ENCODE peak calls at places on chromosome 1, in eight cellular contexts. One of them, this sample, is unnamed.

GRCh38 chr1:112393634-112393976 is 2.4 kb upstream of the CTTNBP2NL start:
- DNase-seq in memory B cell: no peak
- DNase-seq in cardiac septum: no peak
- DNase-seq in substantia nigra: no peak
- DNase-seq in A172: peak
- DNase-seq in stimulated activated CD4-positive, alpha-beta T cell treated with anti-CD3 and anti-CD28 coated beads, Interleukin-2, amount 100 ng/mL, for 24 hours: no peak
- DNase-seq in astrocyte of the spinal cord: peak
- DNase-seq in GM12865: no peak
- DNase-seq in this sample: no peak

GRCh38 chr1:17184161-17184665 is 20.7 kb upstream of the PADI1 start:
- DNase-seq in astrocyte of the spinal cord: no peak
- DNase-seq in memory B cell: no peak
- DNase-seq in substantia nigra: no peak
- DNase-seq in cardiac septum: no peak
- DNase-seq in stimulated activated CD4-positive, alpha-beta T cell treated with anti-CD3 and anti-CD28 coated beads, Interleukin-2, amount 100 ng/mL, for 24 hours: no peak
- DNase-seq in GM12865: no peak
- DNase-seq in A172: no peak
- DNase-seq in this sample: no peak

GRCh38 chr1:8025671-8026144 is 401 bp downstream of the ERRFI1 start:
- DNase-seq in cardiac septum: no peak
- DNase-seq in stimulated activated CD4-positive, alpha-beta T cell treated with anti-CD3 and anti-CD28 coated beads, Interleukin-2, amount 100 ng/mL, for 24 hours: peak
- DNase-seq in A172: no peak
- DNase-seq in astrocyte of the spinal cord: no peak
- DNase-seq in substantia nigra: no peak
- DNase-seq in GM12865: peak
- DNase-seq in memory B cell: no peak
- DNase-seq in this sample: no peak

GRCh38 chr1:232620356-232620841 is 9.5 kb downstream of the SIPA1L2 start:
- DNase-seq in substantia nigra: no peak
- DNase-seq in stimulated activated CD4-positive, alpha-beta T cell treated with anti-CD3 and anti-CD28 coated beads, Interleukin-2, amount 100 ng/mL, for 24 hours: no peak
- DNase-seq in cardiac septum: no peak
- DNase-seq in A172: no peak
- DNase-seq in memory B cell: no peak
- DNase-seq in GM12865: no peak
- DNase-seq in astrocyte of the spinal cord: peak
- DNase-seq in this sample: peak

GRCh38 chr1:110170726-110171125 is 20.4 kb downstream of the SLC6A17 start:
- DNase-seq in astrocyte of the spinal cord: no peak
- DNase-seq in cardiac septum: no peak
- DNase-seq in memory B cell: no peak
- DNase-seq in A172: no peak
- DNase-seq in stimulated activated CD4-positive, alpha-beta T cell treated with anti-CD3 and anti-CD28 coated beads, Interleukin-2, amount 100 ng/mL, for 24 hours: no peak
- DNase-seq in substantia nigra: no peak
- DNase-seq in GM12865: no peak
- DNase-seq in this sample: no peak

GRCh38 chr1:19817160-19817559 is 2.1 kb upstream of the RNF186 start:
- DNase-seq in astrocyte of the spinal cord: no peak
- DNase-seq in cardiac septum: no peak
- DNase-seq in stimulated activated CD4-positive, alpha-beta T cell treated with anti-CD3 and anti-CD28 coated beads, Interleukin-2, amount 100 ng/mL, for 24 hours: no peak
- DNase-seq in substantia nigra: no peak
- DNase-seq in A172: no peak
- DNase-seq in GM12865: no peak
- DNase-seq in memory B cell: no peak
- DNase-seq in this sample: no peak

GRCh38 chr1:35546614-35547013 is 10.6 kb downstream of the KIAA0319L start:
- DNase-seq in GM12865: no peak
- DNase-seq in cardiac septum: no peak
- DNase-seq in substantia nigra: no peak
- DNase-seq in A172: no peak
- DNase-seq in stimulated activated CD4-positive, alpha-beta T cell treated with anti-CD3 and anti-CD28 coated beads, Interleukin-2, amount 100 ng/mL, for 24 hours: no peak
- DNase-seq in astrocyte of the spinal cord: no peak
- DNase-seq in memory B cell: no peak
- DNase-seq in this sample: no peak

GRCh38 chr1:29453502-29454240 is 217.3 kb downstream of the PTPRU start:
- DNase-seq in astrocyte of the spinal cord: peak
- DNase-seq in stimulated activated CD4-positive, alpha-beta T cell treated with anti-CD3 and anti-CD28 coated beads, Interleukin-2, amount 100 ng/mL, for 24 hours: no peak
- DNase-seq in A172: peak
- DNase-seq in substantia nigra: no peak
- DNase-seq in cardiac septum: peak
- DNase-seq in memory B cell: no peak
- DNase-seq in GM12865: peak
- DNase-seq in this sample: peak

GRCh38 chr1:199907361-199907760 is 120.1 kb upstream of the NR5A2 start:
- DNase-seq in astrocyte of the spinal cord: no peak
- DNase-seq in cardiac septum: no peak
- DNase-seq in GM12865: no peak
- DNase-seq in stimulated activated CD4-positive, alpha-beta T cell treated with anti-CD3 and anti-CD28 coated beads, Interleukin-2, amount 100 ng/mL, for 24 hours: no peak
- DNase-seq in A172: no peak
- DNase-seq in substantia nigra: no peak
- DNase-seq in memory B cell: no peak
- DNase-seq in this sample: no peak

GRCh38 chr1:160862151-160863061 is at the start of gene CD244:
- DNase-seq in astrocyte of the spinal cord: no peak
- DNase-seq in stimulated activated CD4-positive, alpha-beta T cell treated with anti-CD3 and anti-CD28 coated beads, Interleukin-2, amount 100 ng/mL, for 24 hours: peak
- DNase-seq in GM12865: peak
- DNase-seq in A172: peak
- DNase-seq in cardiac septum: peak
- DNase-seq in memory B cell: no peak
- DNase-seq in substantia nigra: no peak
- DNase-seq in this sample: peak

GRCh38 chr1:3789421-3790300 is 6.6 kb downstream of the LRRC47 start:
- DNase-seq in cardiac septum: no peak
- DNase-seq in memory B cell: no peak
- DNase-seq in GM12865: no peak
- DNase-seq in stimulated activated CD4-positive, alpha-beta T cell treated with anti-CD3 and anti-CD28 coated beads, Interleukin-2, amount 100 ng/mL, for 24 hours: no peak
- DNase-seq in astrocyte of the spinal cord: no peak
- DNase-seq in substantia nigra: no peak
- DNase-seq in A172: no peak
- DNase-seq in this sample: no peak

GRCh38 chr1:6948861-6949260 is 163.6 kb downstream of the CAMTA1 start:
- DNase-seq in GM12865: no peak
- DNase-seq in memory B cell: no peak
- DNase-seq in cardiac septum: no peak
- DNase-seq in stimulated activated CD4-positive, alpha-beta T cell treated with anti-CD3 and anti-CD28 coated beads, Interleukin-2, amount 100 ng/mL, for 24 hours: no peak
- DNase-seq in substantia nigra: no peak
- DNase-seq in astrocyte of the spinal cord: no peak
- DNase-seq in A172: no peak
- DNase-seq in this sample: no peak

GRCh38 chr1:239757711-239758110 is 334.0 kb upstream of the FMN2 start:
- DNase-seq in stimulated activated CD4-positive, alpha-beta T cell treated with anti-CD3 and anti-CD28 coated beads, Interleukin-2, amount 100 ng/mL, for 24 hours: no peak
- DNase-seq in cardiac septum: no peak
- DNase-seq in A172: peak
- DNase-seq in substantia nigra: no peak
- DNase-seq in GM12865: no peak
- DNase-seq in memory B cell: no peak
- DNase-seq in astrocyte of the spinal cord: no peak
- DNase-seq in this sample: no peak

GRCh38 chr1:47940321-47940720 is 56.9 kb downstream of the TRABD2B start:
- DNase-seq in substantia nigra: no peak
- DNase-seq in cardiac septum: peak
- DNase-seq in A172: peak
- DNase-seq in memory B cell: no peak
- DNase-seq in astrocyte of the spinal cord: no peak
- DNase-seq in stimulated activated CD4-positive, alpha-beta T cell treated with anti-CD3 and anti-CD28 coated beads, Interleukin-2, amount 100 ng/mL, for 24 hours: no peak
- DNase-seq in GM12865: no peak
- DNase-seq in this sample: no peak

GRCh38 chr1:210882414-210883221 is 251.3 kb downstream of the KCNH1 start:
- DNase-seq in cardiac septum: no peak
- DNase-seq in stimulated activated CD4-positive, alpha-beta T cell treated with anti-CD3 and anti-CD28 coated beads, Interleukin-2, amount 100 ng/mL, for 24 hours: no peak
- DNase-seq in astrocyte of the spinal cord: peak
- DNase-seq in memory B cell: no peak
- DNase-seq in GM12865: no peak
- DNase-seq in A172: peak
- DNase-seq in substantia nigra: no peak
- DNase-seq in this sample: no peak

GRCh38 chr1:205449750-205450443 is 5.9 kb downstream of the BLACAT1 start:
- DNase-seq in memory B cell: no peak
- DNase-seq in GM12865: peak
- DNase-seq in cardiac septum: no peak
- DNase-seq in astrocyte of the spinal cord: peak
- DNase-seq in A172: peak
- DNase-seq in stimulated activated CD4-positive, alpha-beta T cell treated with anti-CD3 and anti-CD28 coated beads, Interleukin-2, amount 100 ng/mL, for 24 hours: peak
- DNase-seq in substantia nigra: no peak
- DNase-seq in this sample: no peak

GRCh38 chr1:170624141-170624540 is 39.8 kb upstream of the PRRX1 start:
- DNase-seq in stimulated activated CD4-positive, alpha-beta T cell treated with anti-CD3 and anti-CD28 coated beads, Interleukin-2, amount 100 ng/mL, for 24 hours: no peak
- DNase-seq in substantia nigra: no peak
- DNase-seq in A172: no peak
- DNase-seq in memory B cell: no peak
- DNase-seq in cardiac septum: no peak
- DNase-seq in GM12865: no peak
- DNase-seq in astrocyte of the spinal cord: no peak
- DNase-seq in this sample: no peak

GRCh38 chr1:87044840-87045239 is 130.4 kb downstream of the HS2ST1 start:
- DNase-seq in A172: no peak
- DNase-seq in substantia nigra: no peak
- DNase-seq in cardiac septum: no peak
- DNase-seq in GM12865: peak
- DNase-seq in stimulated activated CD4-positive, alpha-beta T cell treated with anti-CD3 and anti-CD28 coated beads, Interleukin-2, amount 100 ng/mL, for 24 hours: no peak
- DNase-seq in memory B cell: peak
- DNase-seq in astrocyte of the spinal cord: no peak
- DNase-seq in this sample: no peak

GRCh38 chr1:206748348-206749034 is 22.1 kb upstream of the IL19 start:
- DNase-seq in substantia nigra: no peak
- DNase-seq in A172: no peak
- DNase-seq in cardiac septum: no peak
- DNase-seq in memory B cell: no peak
- DNase-seq in stimulated activated CD4-positive, alpha-beta T cell treated with anti-CD3 and anti-CD28 coated beads, Interleukin-2, amount 100 ng/mL, for 24 hours: no peak
- DNase-seq in GM12865: no peak
- DNase-seq in astrocyte of the spinal cord: no peak
- DNase-seq in this sample: peak

GRCh38 chr1:27525296-27526271 is 35.6 kb upstream of the WASF2 start:
- DNase-seq in A172: peak
- DNase-seq in GM12865: peak
- DNase-seq in memory B cell: peak
- DNase-seq in cardiac septum: peak
- DNase-seq in substantia nigra: peak
- DNase-seq in astrocyte of the spinal cord: peak
- DNase-seq in stimulated activated CD4-positive, alpha-beta T cell treated with anti-CD3 and anti-CD28 coated beads, Interleukin-2, amount 100 ng/mL, for 24 hours: peak
- DNase-seq in this sample: peak

GRCh38 chr1:168217664-168218063 is 8.1 kb upstream of the SFT2D2 start:
- DNase-seq in GM12865: no peak
- DNase-seq in stimulated activated CD4-positive, alpha-beta T cell treated with anti-CD3 and anti-CD28 coated beads, Interleukin-2, amount 100 ng/mL, for 24 hours: no peak
- DNase-seq in memory B cell: no peak
- DNase-seq in cardiac septum: no peak
- DNase-seq in astrocyte of the spinal cord: no peak
- DNase-seq in substantia nigra: no peak
- DNase-seq in A172: no peak
- DNase-seq in this sample: no peak

GRCh38 chr1:2049517-2050481 is at the start of gene PRKCZ:
- DNase-seq in cardiac septum: peak
- DNase-seq in GM12865: peak
- DNase-seq in stimulated activated CD4-positive, alpha-beta T cell treated with anti-CD3 and anti-CD28 coated beads, Interleukin-2, amount 100 ng/mL, for 24 hours: peak
- DNase-seq in astrocyte of the spinal cord: no peak
- DNase-seq in A172: no peak
- DNase-seq in substantia nigra: no peak
- DNase-seq in memory B cell: peak
- DNase-seq in this sample: no peak

GRCh38 chr1:44723496-44724407 is 7.2 kb downstream of the RNU5D-1 start:
- DNase-seq in astrocyte of the spinal cord: no peak
- DNase-seq in A172: no peak
- DNase-seq in cardiac septum: no peak
- DNase-seq in GM12865: peak
- DNase-seq in stimulated activated CD4-positive, alpha-beta T cell treated with anti-CD3 and anti-CD28 coated beads, Interleukin-2, amount 100 ng/mL, for 24 hours: peak
- DNase-seq in substantia nigra: no peak
- DNase-seq in memory B cell: peak
- DNase-seq in this sample: peak

GRCh38 chr1:78237364-78237916 is 191.7 kb downstream of the GIPC2 start:
- DNase-seq in cardiac septum: no peak
- DNase-seq in astrocyte of the spinal cord: no peak
- DNase-seq in GM12865: no peak
- DNase-seq in stimulated activated CD4-positive, alpha-beta T cell treated with anti-CD3 and anti-CD28 coated beads, Interleukin-2, amount 100 ng/mL, for 24 hours: no peak
- DNase-seq in memory B cell: no peak
- DNase-seq in A172: no peak
- DNase-seq in substantia nigra: no peak
- DNase-seq in this sample: no peak

GRCh38 chr1:26697978-26698849 is 2.4 kb downstream of the ARID1A start:
- DNase-seq in stimulated activated CD4-positive, alpha-beta T cell treated with anti-CD3 and anti-CD28 coated beads, Interleukin-2, amount 100 ng/mL, for 24 hours: peak
- DNase-seq in A172: peak
- DNase-seq in astrocyte of the spinal cord: peak
- DNase-seq in memory B cell: peak
- DNase-seq in GM12865: peak
- DNase-seq in cardiac septum: no peak
- DNase-seq in substantia nigra: no peak
- DNase-seq in this sample: peak

GRCh38 chr1:106962591-106962990 is 93.9 kb upstream of the PRMT6 start:
- DNase-seq in GM12865: no peak
- DNase-seq in stimulated activated CD4-positive, alpha-beta T cell treated with anti-CD3 and anti-CD28 coated beads, Interleukin-2, amount 100 ng/mL, for 24 hours: no peak
- DNase-seq in A172: no peak
- DNase-seq in memory B cell: no peak
- DNase-seq in cardiac septum: no peak
- DNase-seq in substantia nigra: no peak
- DNase-seq in astrocyte of the spinal cord: peak
- DNase-seq in this sample: no peak

GRCh38 chr1:53285969-53286760 is 41.7 kb downstream of the LRP8 start:
- DNase-seq in substantia nigra: no peak
- DNase-seq in stimulated activated CD4-positive, alpha-beta T cell treated with anti-CD3 and anti-CD28 coated beads, Interleukin-2, amount 100 ng/mL, for 24 hours: no peak
- DNase-seq in memory B cell: no peak
- DNase-seq in astrocyte of the spinal cord: no peak
- DNase-seq in A172: no peak
- DNase-seq in cardiac septum: no peak
- DNase-seq in GM12865: peak
- DNase-seq in this sample: no peak

GRCh38 chr1:219812491-219813221 is 115.7 kb downstream of the SLC30A10 start:
- DNase-seq in memory B cell: peak
- DNase-seq in cardiac septum: no peak
- DNase-seq in stimulated activated CD4-positive, alpha-beta T cell treated with anti-CD3 and anti-CD28 coated beads, Interleukin-2, amount 100 ng/mL, for 24 hours: peak
- DNase-seq in substantia nigra: peak
- DNase-seq in A172: peak
- DNase-seq in GM12865: peak
- DNase-seq in astrocyte of the spinal cord: peak
- DNase-seq in this sample: peak

This sample was measured in MV-4-11.